ENCODE peak calls at places on chromosomes 11 and 22, in nine cellular contexts. A, B, S, Y, T, W, L, Z and G are unnamed samples.

GRCh38 chr22:45340323-45340722 is 30.6 kb downstream of the FAM118A start:
- DNase-seq in A (no peak), B (no peak), S (no peak), Y (no peak), T (no peak), W (no peak), L (no peak), Z (no peak), G (no peak)

GRCh38 chr22:49833340-49834007 is 5.8 kb upstream of the BRD1 start:
- DNase-seq in A (peak; percentile 73), B (no peak), S (no peak), Y (no peak), T (peak; percentile 81), W (no peak), L (no peak), Z (no peak), G (no peak)

GRCh38 chr11:134038897-134039470 is 29.9 kb upstream of the JAM3 start:
- DNase-seq in A (no peak), B (no peak), S (peak; percentile 51), Y (no peak), T (no peak), W (no peak), L (no peak), Z (no peak), G (no peak)

GRCh38 chr11:113447621-113448310 is 27.4 kb downstream of the DRD2 start:
- DNase-seq in A (peak; percentile 89), B (peak; percentile 86), S (no peak), Y (no peak), T (no peak), W (peak; percentile 11), L (no peak), Z (no peak), G (no peak)

GRCh38 chr22:44686873-44687600 is 15.0 kb upstream of the PRR5 start:
- DNase-seq in A (no peak), B (peak; percentile 81), S (no peak), Y (no peak), T (no peak), W (no peak), L (no peak), Z (no peak), G (no peak)

GRCh38 chr11:78694152-78694551 is 119.5 kb upstream of the NARS2 start:
- DNase-seq in A (no peak), B (no peak), S (no peak), Y (no peak), T (no peak), W (no peak), L (no peak), Z (no peak), G (no peak)

GRCh38 chr22:22195265-22196017 is 49.1 kb upstream of the VPREB1 start:
- DNase-seq in A (peak; percentile 58), B (peak; percentile 67), S (peak; percentile 44), Y (peak; percentile 91), T (peak; percentile 72), W (peak; percentile 92), L (peak; percentile 74), Z (peak; percentile 83), G (peak; percentile 85)

GRCh38 chr22:22618923-22619322 is 25.5 kb upstream of the GGTLC2 start:
- DNase-seq in A (no peak), B (no peak), S (no peak), Y (no peak), T (no peak), W (no peak), L (no peak), Z (no peak), G (no peak)